ENCODE peak calls at places on chromosomes 7 and 10, in five cellular contexts. D is T-helper 1 cell, T is brain microvascular endothelial cell, P is HS-5, B is T-helper 17 cell. K is an unnamed sample.

GRCh38 chr10:118970770-118971169 is 58.7 kb upstream of the NANOS1 start:
- DNase-seq in D (no peak), T (no peak), P (no peak), B (no peak), K (no peak)

GRCh38 chr7:17946591-17946990 is 6.3 kb upstream of the SNX13 start:
- DNase-seq in D (no peak), T (no peak), P (no peak), B (no peak), K (no peak)

GRCh38 chr10:17576768-17577167 is 40.4 kb downstream of the HACD1 start:
- DNase-seq in D (no peak), T (no peak), P (no peak), B (no peak), K (no peak)

GRCh38 chr7:92730808-92731207 is 105.6 kb downstream of the CDK6 start:
- DNase-seq in D (no peak), T (no peak), P (no peak), B (no peak), K (no peak)

GRCh38 chr10:43361532-43362190 is 9.8 kb upstream of the FXYD4 start:
- DNase-seq in D (no peak), T (no peak), P (no peak), B (no peak), K (no peak)

GRCh38 chr10:126199221-126199998 is 188.9 kb downstream of the ADAM12 start:
- DNase-seq in D (no peak), T (peak), P (peak), B (no peak), K (peak)

GRCh38 chr10:92530421-92530820 is 43.5 kb downstream of the IDE start:
- DNase-seq in D (no peak), T (no peak), P (no peak), B (no peak), K (no peak)

GRCh38 chr7:72493850-72494661 is 81.9 kb upstream of the CALN1 start:
- DNase-seq in D (no peak), T (peak), P (peak), B (no peak), K (peak)

GRCh38 chr7:123750389-123751230 is 1.8 kb upstream of the WASL start:
- DNase-seq in D (no peak), T (no peak), P (no peak), B (no peak), K (no peak)

GRCh38 chr7:131944556-131945069 is 388.2 kb upstream of the PODXL start:
- DNase-seq in D (no peak), T (no peak), P (no peak), B (no peak), K (no peak)

GRCh38 chr7:45917658-45918057 is 3.4 kb downstream of the IGFBP3 start:
- DNase-seq in D (peak), T (peak), P (no peak), B (peak), K (peak)

GRCh38 chr10:117189557-117189956 is 7.7 kb upstream of the KCNK18 start:
- DNase-seq in D (no peak), T (no peak), P (no peak), B (no peak), K (no peak)

GRCh38 chr10:44010873-44011602 is 362.4 kb upstream of the ZNF32 start:
- DNase-seq in D (no peak), T (no peak), P (no peak), B (no peak), K (peak)

GRCh38 chr7:73350311-73351068 is 22.5 kb downstream of the FKBP6 start:
- DNase-seq in D (no peak), T (no peak), P (no peak), B (no peak), K (no peak)

GRCh38 chr7:11655163-11655562 is 176.8 kb downstream of the THSD7A start:
- DNase-seq in D (no peak), T (no peak), P (no peak), B (no peak), K (no peak)

GRCh38 chr7:81308643-81309354 is 389.9 kb upstream of the SEMA3C start:
- DNase-seq in D (no peak), T (no peak), P (no peak), B (no peak), K (peak)

GRCh38 chr10:101839421-101840063 is 4.1 kb downstream of the KCNIP2 start:
- DNase-seq in D (peak), T (no peak), P (no peak), B (peak), K (no peak)